ENCODE peak calls at places on chromosomes 7 and 10, in seven cellular contexts. W is IMR-90; T is ascending aorta; K is lung microvascular endothelial cell; H is body of pancreas; M is stimulated activated CD4-positive, alpha-beta T cell treated with anti-CD3 and anti-CD28 coated beads, Interleukin-4, amount 100 ng/mL, for 24 hours; L is epithelial cell of proximal tubule. F is an unnamed sample.

GRCh38 chr10:48460148-48460545 is 144.7 kb downstream of the ARHGAP22 start:
- DNase-seq in W (no peak), T (no peak), K (no peak), H (no peak), M (no peak), L (no peak), F (no peak)

GRCh38 chr7:126657599-126658358 is 595.0 kb downstream of the GRM8 start:
- DNase-seq in W (no peak), T (no peak), K (no peak), H (no peak), M (no peak), L (no peak), F (no peak)

GRCh38 chr10:59965899-59966650 is 59.7 kb upstream of the CCDC6 start:
- DNase-seq in W (no peak), T (no peak), K (no peak), H (no peak), M (no peak), L (no peak), F (no peak)

GRCh38 chr10:84059526-84059925 is 79.8 kb upstream of the GHITM start:
- DNase-seq in W (no peak), T (no peak), K (no peak), H (no peak), M (no peak), L (no peak), F (no peak)

GRCh38 chr7:130822642-130823041 is 88.6 kb upstream of the KLF14 start:
- DNase-seq in W (peak), T (no peak), K (no peak), H (no peak), M (no peak), L (no peak), F (no peak)

GRCh38 chr7:84393776-84394175 is 199.2 kb upstream of the SEMA3A start:
- DNase-seq in W (peak), T (no peak), K (no peak), H (no peak), M (no peak), L (no peak), F (no peak)

GRCh38 chr7:17401806-17402627 is 103.6 kb downstream of the AHR start:
- DNase-seq in W (no peak), T (no peak), K (no peak), H (no peak), M (peak), L (no peak), F (no peak)

GRCh38 chr10:28926932-28927331 is 249.6 kb downstream of the BAMBI start:
- DNase-seq in W (no peak), T (no peak), K (no peak), H (no peak), M (no peak), L (no peak), F (no peak)

GRCh38 chr7:80480566-80480965 is 31.3 kb downstream of the GNAT3 start:
- DNase-seq in W (peak), T (no peak), K (no peak), H (no peak), M (no peak), L (no peak), F (no peak)

GRCh38 chr10:102517553-102517952 is 13.8 kb downstream of the SUFU start:
- DNase-seq in W (peak), T (no peak), K (no peak), H (no peak), M (no peak), L (no peak), F (no peak)

GRCh38 chr7:55105952-55106351 is 87.1 kb downstream of the EGFR start:
- DNase-seq in W (no peak), T (no peak), K (no peak), H (no peak), M (no peak), L (no peak), F (no peak)

GRCh38 chr7:137298464-137298794 is 45.1 kb downstream of the PTN start:
- DNase-seq in W (no peak), T (no peak), K (no peak), H (no peak), M (no peak), L (no peak), F (no peak)

GRCh38 chr7:155881471-155882350 is 69.4 kb upstream of the SHH start:
- DNase-seq in W (no peak), T (no peak), K (no peak), H (no peak), M (no peak), L (no peak), F (no peak)

GRCh38 chr7:141660259-141660658 is 41.7 kb downstream of the DENND11 start:
- DNase-seq in W (peak), T (peak), K (no peak), H (no peak), M (no peak), L (no peak), F (no peak)

GRCh38 chr10:37101261-37101660 is 24.1 kb upstream of the ANKRD30A start:
- DNase-seq in W (no peak), T (no peak), K (no peak), H (no peak), M (no peak), L (no peak), F (no peak)

GRCh38 chr7:141702047-141702567 is at the start of gene DENND11:
- DNase-seq in W (peak), T (no peak), K (peak), H (peak), M (peak), L (no peak), F (no peak)

GRCh38 chr10:128078136-128078969 is 47.9 kb downstream of the MKI67 start:
- DNase-seq in W (peak), T (no peak), K (no peak), H (peak), M (peak), L (no peak), F (no peak)

GRCh38 chr10:4758256-4758655 is 67.8 kb upstream of the AKR1E2 start:
- DNase-seq in W (peak), T (no peak), K (no peak), H (no peak), M (no peak), L (no peak), F (no peak)